ENCODE peak calls at places on chromosome 4, in eight cellular contexts. H is AG09309; G is naive thymus-derived CD4-positive, alpha-beta T cell; Y is pancreas; T is AG04450; C is fibroblast of lung; N is BJ; Q is choroid plexus epithelial cell. O is an unnamed sample.
A peak's percentile ranks its signal among the peaks of the same experiment; 100 is the strongest.

GRCh38 chr4:54152846-54153600 is 53.1 kb downstream of the GSX2 start:
- DNase-seq in H (peak; percentile 52), G (no peak), Y (no peak), T (peak; percentile 24), C (peak; percentile 91), N (peak; percentile 40), Q (peak; percentile 81), O (peak; percentile 4)

GRCh38 chr4:138164218-138164617 is 77.9 kb downstream of the SLC7A11 start:
- DNase-seq in H (no peak), G (no peak), Y (no peak), T (no peak), C (no peak), N (no peak), Q (no peak), O (no peak)

GRCh38 chr4:34178476-34178875 is 2065.8 kb downstream of the ARAP2 start:
- DNase-seq in H (no peak), G (no peak), Y (no peak), T (no peak), C (peak; percentile 27), N (no peak), Q (no peak), O (no peak)

GRCh38 chr4:118279328-118279727 is 73.5 kb downstream of the PRSS12 start:
- DNase-seq in H (no peak), G (peak; percentile 27), Y (no peak), T (no peak), C (peak; percentile 2), N (no peak), Q (no peak), O (no peak)

GRCh38 chr4:111464251-111465045 is 680.8 kb upstream of the FAM241A start:
- DNase-seq in H (peak; percentile 23), G (no peak), Y (no peak), T (no peak), C (no peak), N (peak; percentile 15), Q (peak; percentile 20), O (no peak)

GRCh38 chr4:41202356-41202755 is 12.0 kb downstream of the APBB2 start:
- DNase-seq in H (no peak), G (no peak), Y (no peak), T (no peak), C (no peak), N (no peak), Q (no peak), O (no peak)

GRCh38 chr4:85459736-85460135 is 15.2 kb upstream of the ARHGAP24 start:
- DNase-seq in H (no peak), G (no peak), Y (no peak), T (no peak), C (no peak), N (no peak), Q (no peak), O (no peak)

GRCh38 chr4:1043658-1044468 is 32.4 kb downstream of the FGFRL1 start:
- DNase-seq in H (peak; percentile 97), G (no peak), Y (peak; percentile 86), T (peak; percentile 98), C (peak; percentile 99), N (peak; percentile 92), Q (peak; percentile 99), O (peak; percentile 99)

GRCh38 chr4:113276448-113277158 is 227.2 kb downstream of the ANK2 start:
- DNase-seq in H (no peak), G (no peak), Y (no peak), T (no peak), C (no peak), N (no peak), Q (no peak), O (no peak)

GRCh38 chr4:76420901-76421581 is at the start of gene CCDC158:
- DNase-seq in H (no peak), G (no peak), Y (peak; percentile 74), T (no peak), C (peak; percentile 36), N (no peak), Q (no peak), O (no peak)

GRCh38 chr4:112704991-112705845 is 68.3 kb downstream of the LARP7 start:
- DNase-seq in H (no peak), G (peak; percentile 2), Y (peak; percentile 68), T (peak; percentile 6), C (peak; percentile 71), N (peak; percentile 1), Q (peak; percentile 69), O (peak; percentile 77)

GRCh38 chr4:123453006-123453685 is 56.6 kb downstream of the SPRY1 start:
- DNase-seq in H (no peak), G (no peak), Y (no peak), T (no peak), C (peak; percentile 79), N (no peak), Q (peak; percentile 46), O (peak; percentile 17)

GRCh38 chr4:112536123-112536522 is 20.1 kb upstream of the NEUROG2 start:
- DNase-seq in H (no peak), G (no peak), Y (no peak), T (no peak), C (no peak), N (no peak), Q (no peak), O (no peak)

GRCh38 chr4:81470456-81471327 is 1.0 kb downstream of the RASGEF1B start:
- DNase-seq in H (no peak), G (peak; percentile 53), Y (peak; percentile 48), T (no peak), C (no peak), N (no peak), Q (peak; percentile 23), O (peak; percentile 33)

GRCh38 chr4:64539234-64539849 is 130.1 kb upstream of the TECRL start:
- DNase-seq in H (peak; percentile 25), G (no peak), Y (no peak), T (no peak), C (peak; percentile 51), N (no peak), Q (peak; percentile 83), O (peak; percentile 62)

GRCh38 chr4:123064390-123064789 is 142.0 kb upstream of the NUDT6 start:
- DNase-seq in H (no peak), G (no peak), Y (no peak), T (no peak), C (peak; percentile 42), N (no peak), Q (peak; percentile 73), O (no peak)

GRCh38 chr4:85028910-85029309 is 62.4 kb upstream of the WDFY3 start:
- DNase-seq in H (no peak), G (no peak), Y (no peak), T (no peak), C (peak; percentile 21), N (no peak), Q (peak; percentile 82), O (peak; percentile 96)

GRCh38 chr4:24703298-24703697 is 92.1 kb upstream of the SOD3 start:
- DNase-seq in H (no peak), G (no peak), Y (no peak), T (no peak), C (no peak), N (no peak), Q (no peak), O (no peak)

GRCh38 chr4:45347056-45347455 is 620.7 kb upstream of the GNPDA2 start:
- DNase-seq in H (no peak), G (no peak), Y (no peak), T (no peak), C (no peak), N (no peak), Q (no peak), O (no peak)

GRCh38 chr4:86376850-86377249 is 17.0 kb upstream of the MAPK10 start:
- DNase-seq in H (no peak), G (no peak), Y (no peak), T (no peak), C (no peak), N (no peak), Q (no peak), O (no peak)

GRCh38 chr4:75004755-75005668 is 72.1 kb downstream of the PARM1 start:
- DNase-seq in H (no peak), G (no peak), Y (peak; percentile 80), T (no peak), C (peak; percentile 3), N (no peak), Q (no peak), O (no peak)

GRCh38 chr4:142322996-142323395 is 523.1 kb downstream of the INPP4B start:
- DNase-seq in H (no peak), G (no peak), Y (no peak), T (no peak), C (no peak), N (no peak), Q (no peak), O (no peak)

GRCh38 chr4:24137596-24137962 is 247.7 kb upstream of the PPARGC1A start:
- DNase-seq in H (no peak), G (no peak), Y (no peak), T (no peak), C (no peak), N (no peak), Q (no peak), O (no peak)

DNA sequence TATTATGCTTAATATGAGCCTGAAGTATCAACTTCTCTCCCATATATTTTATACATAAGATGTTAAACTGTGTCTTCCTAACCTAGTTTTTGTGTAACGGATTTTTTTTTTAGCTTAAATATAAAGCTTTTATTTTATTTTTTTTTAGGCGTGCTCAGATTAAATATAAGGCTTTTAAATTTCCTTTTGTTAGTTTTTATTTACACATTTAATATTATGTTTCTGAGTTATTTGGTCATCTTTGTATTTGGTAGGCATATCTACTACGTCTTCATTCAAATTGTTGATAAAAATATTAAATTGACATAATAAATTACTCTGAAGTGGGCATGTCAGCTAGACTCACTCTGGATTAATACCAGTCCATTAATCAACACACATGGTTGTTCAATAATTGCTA is 4.2 kb downstream of the SLAIN2 start:
- DNase-seq in H (no peak), G (no peak), Y (no peak), T (no peak), C (no peak), N (no peak), Q (no peak), O (no peak)
- H3K4me3 ChIP-seq in H (no peak overlapping the region), G (no peak overlapping the region), Y (no peak overlapping the region), T (no peak overlapping the region), C (no peak overlapping the region), N (no peak overlapping the region), Q (no peak overlapping the region), O (no peak overlapping the region)

GRCh38 chr4:91198951-91199350 is 1071.8 kb downstream of the CCSER1 start:
- DNase-seq in H (no peak), G (no peak), Y (no peak), T (no peak), C (no peak), N (no peak), Q (peak; percentile 20), O (no peak)
- H3K4me3 ChIP-seq in H (no peak overlapping the region), G (no peak overlapping the region), Y (no peak overlapping the region), T (no peak overlapping the region), C (no peak overlapping the region), N (no peak overlapping the region), Q (peak overlapping the region; percentile 20), O (no peak overlapping the region)

DNA sequence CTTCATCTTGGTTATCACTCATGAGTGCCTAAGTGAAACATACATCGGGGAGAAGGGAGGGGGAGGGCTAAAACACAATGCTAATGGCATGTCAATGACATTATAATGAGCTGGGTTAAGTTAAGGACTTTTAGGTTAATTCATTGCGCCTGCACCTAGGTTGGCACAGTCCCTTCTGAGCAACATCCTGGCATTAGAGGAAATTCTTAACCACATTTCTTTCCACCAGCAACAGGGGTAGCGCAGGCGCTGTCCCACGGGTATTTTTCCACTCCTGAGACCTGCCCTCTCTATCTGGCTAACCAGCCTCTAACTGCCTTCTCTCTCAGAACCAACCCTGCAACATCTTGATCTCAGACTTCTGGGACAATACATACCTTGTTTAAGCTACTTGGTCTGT is 39.0 kb upstream of the PROM1 start:
- DNase-seq in H (no peak), G (peak; percentile 5), Y (no peak), T (no peak), C (no peak), N (no peak), Q (no peak), O (no peak)
- H3K4me3 ChIP-seq in H (no peak overlapping the region), G (no peak overlapping the region), Y (no peak overlapping the region), T (no peak overlapping the region), C (no peak overlapping the region), N (no peak overlapping the region), Q (no peak overlapping the region), O (no peak overlapping the region)

GRCh38 chr4:173522874-173523395 is 7.1 kb downstream of the HAND2 start:
- DNase-seq in H (no peak), G (no peak), Y (no peak), T (no peak), C (no peak), N (no peak), Q (no peak), O (no peak)
- H3K4me3 ChIP-seq in H (peak overlapping the region; percentile 50), G (no peak overlapping the region), Y (peak overlapping the region; percentile 5), T (peak overlapping the region; percentile 66), C (no peak overlapping the region), N (peak overlapping the region; percentile 57), Q (no peak overlapping the region), O (peak overlapping the region; percentile 47)

O was measured in brain microvascular endothelial cell.